ENCODE peak calls at places on chromosomes 2 and 18, in seven cellular contexts. R is stimulated activated CD4-positive, alpha-beta T cell treated with anti-CD3 and anti-CD28 coated beads, TNF-alpha, amount 100 ng/mL, for 4 hours; I is stimulated activated naive B cell treated with anti-CD40 and anti-IgM and Interleukin-4, amounts not matched to agents 10 μg/mL and 1 μg/mL and 100 μg/mL, for 72 hours; P is GM04504; D is posterior cingulate gyrus; N is fibroblast of gingiva; C is NCI-H1436. L is an unnamed sample.

GRCh38 chr2:61023670-61024069 is 5.6 kb upstream of the PUS10 start:
- DNase-seq in P (no peak), N (no peak), C (no peak), D (no peak), I (no peak), R (no peak), L (no peak)

GRCh38 chr2:68403199-68403644 is 38.1 kb downstream of the PLEK start:
- DNase-seq in I (peak), R (no peak), P (no peak), C (no peak), N (no peak), D (no peak), L (no peak)

GRCh38 chr2:144042751-144043150 is 477.2 kb downstream of the ZEB2 start:
- DNase-seq in P (no peak), I (no peak), N (no peak), R (no peak), C (no peak), D (no peak), L (no peak)

GRCh38 chr2:238235331-238235732 is 4.5 kb downstream of the HES6 start:
- DNase-seq in D (no peak), C (no peak), I (no peak), N (peak), R (no peak), P (no peak), L (peak)

GRCh38 chr2:85839461-85839860 is 49.3 kb downstream of the ST3GAL5 start:
- DNase-seq in D (no peak), P (no peak), R (no peak), C (no peak), N (no peak), I (no peak), L (no peak)

GRCh38 chr2:69164379-69164778 is 151.4 kb downstream of the ANTXR1 start:
- DNase-seq in P (no peak), C (no peak), R (no peak), N (peak), D (no peak), I (no peak), L (no peak)

GRCh38 chr18:39655341-39655740 is 2089.7 kb upstream of the CELF4 start:
- DNase-seq in I (no peak), C (no peak), D (no peak), P (no peak), N (peak), R (no peak), L (no peak)

GRCh38 chr2:123179526-123179925 is 845.6 kb upstream of the CNTNAP5 start:
- DNase-seq in R (no peak), I (no peak), C (no peak), N (no peak), P (no peak), D (no peak), L (no peak)

GRCh38 chr2:145284551-145284950 is 764.6 kb upstream of the ZEB2 start:
- DNase-seq in I (no peak), N (peak), R (no peak), C (no peak), P (peak), D (no peak), L (no peak)

GRCh38 chr2:234763051-234763909 is 188.5 kb upstream of the SH3BP4 start:
- DNase-seq in I (no peak), P (peak), N (no peak), C (no peak), R (no peak), D (no peak), L (no peak)

GRCh38 chr2:108271691-108272253 is 16.9 kb upstream of the SULT1C2 start:
- DNase-seq in N (peak), P (peak), I (no peak), D (no peak), C (no peak), R (no peak), L (peak)

GRCh38 chr2:25877431-25878360 is 591 bp downstream of the ASXL2 start:
- DNase-seq in I (peak), D (peak), P (no peak), N (peak), R (peak), C (peak), L (peak)

GRCh38 chr2:159939946-159940345 is 122.5 kb downstream of the PLA2R1 start:
- DNase-seq in D (no peak), N (peak), P (no peak), C (peak), R (no peak), I (no peak), L (peak)

L was measured in foreskin melanocyte.